ENCODE peak calls at places on chromosomes 1 and 21, in eight cellular contexts. W, U, K, B, E, O, A and R are unnamed samples.

GRCh38 chr1:206814716-206815341 is 42.5 kb upstream of the IL10 start:
- DNase-seq in U (no peak), E (no peak), B (peak), K (no peak), A (no peak), O (peak), W (peak), R (no peak)

GRCh38 chr1:63936276-63936675 is 162.5 kb downstream of the ROR1 start:
- DNase-seq in K (no peak), U (no peak), O (no peak), W (no peak), A (no peak), E (no peak), B (no peak), R (no peak)

GRCh38 chr1:190277116-190277515 is 200.5 kb downstream of the BRINP3 start:
- DNase-seq in A (no peak), U (no peak), E (no peak), O (no peak), W (no peak), K (no peak), B (no peak), R (no peak)

GRCh38 chr1:245995474-245995873 is 511.6 kb downstream of the SMYD3 start:
- DNase-seq in A (no peak), B (no peak), O (no peak), W (no peak), K (no peak), U (no peak), E (no peak), R (no peak)

GRCh38 chr1:31567956-31568570 is 8.3 kb upstream of the TINAGL1 start:
- DNase-seq in E (peak), K (peak), U (no peak), B (peak), W (no peak), O (no peak), A (no peak), R (no peak)

GRCh38 chr1:34787461-34788420 is 5.1 kb upstream of the GJA4 start:
- DNase-seq in U (no peak), W (peak), K (no peak), E (peak), O (no peak), B (no peak), A (no peak), R (no peak)

GRCh38 chr21:29805110-29805509 is 134.7 kb downstream of the GRIK1 start:
- DNase-seq in B (no peak), A (no peak), K (no peak), E (no peak), O (no peak), W (no peak), U (no peak), R (no peak)

GRCh38 chr1:119582801-119583200 is 65.3 kb downstream of the ZNF697 start:
- DNase-seq in B (peak), E (peak), O (no peak), W (peak), K (peak), A (no peak), U (peak), R (peak)

GRCh38 chr1:26035959-26036755 is 9.8 kb downstream of the SLC30A2 start:
- DNase-seq in W (peak), A (peak), U (peak), O (peak), K (peak), E (peak), B (peak), R (peak)

GRCh38 chr1:107220036-107220435 is 79.2 kb downstream of the NTNG1 start:
- DNase-seq in E (peak), K (no peak), W (peak), A (no peak), B (no peak), U (no peak), O (no peak), R (no peak)

GRCh38 chr1:100382657-100383056 is 30.4 kb downstream of the CDC14A start:
- DNase-seq in E (no peak), O (no peak), K (no peak), B (no peak), U (no peak), A (no peak), W (no peak), R (no peak)

GRCh38 chr1:116881879-116882520 is 27.7 kb upstream of the PTGFRN start:
- DNase-seq in E (peak), W (peak), A (no peak), O (no peak), B (peak), K (peak), U (peak), R (peak)

GRCh38 chr1:54934869-54935268 is 45.6 kb upstream of the TMEM61 start:
- DNase-seq in O (no peak), K (no peak), U (no peak), E (peak), W (peak), A (no peak), B (peak), R (no peak)